ENCODE peak calls at places on chromosomes 16 and 17, in nine cellular contexts. C is stimulated activated CD8-positive, alpha-beta memory T cell treated with anti-CD3 and anti-CD28 coated beads, Interleukin-15, amount 100 ng/mL, for 24 hours; H is stimulated activated CD4-positive, alpha-beta T cell treated with anti-CD3 and anti-CD28 coated beads, Interleukin-12 subunit alpha, Interleukin-12 subunit beta, amount 100 ng/mL, for 48 hours; F is EL; B is anterior cingulate cortex; X is NCI-H1105 treated with DMSO at 0.1 percent for 48 hours; R is fibroblast of lung; D is ureter; Y is HTR-8/SVneo. I is an unnamed sample.

GRCh38 chr16:69131167-69131748 is 1.1 kb downstream of the CHTF8 start:
- DNase-seq in C (no peak), H (no peak), F (peak; percentile 38), B (no peak), X (peak; percentile 19), R (peak; percentile 40), D (no peak), Y (no peak), I (no peak)

GRCh38 chr16:1030381-1030901 is 42.1 kb upstream of the SSTR5 start:
- DNase-seq in C (no peak), H (no peak), F (no peak), B (no peak), X (no peak), R (no peak), D (no peak), Y (no peak), I (no peak)

GRCh38 chr17:2594657-2595085 is 1.2 kb downstream of the PAFAH1B1 start:
- DNase-seq in C (no peak), H (no peak), F (peak; percentile 9), B (no peak), X (no peak), R (no peak), D (no peak), Y (no peak), I (no peak)

GRCh38 chr17:16415031-16415924 is at the start of gene TRPV2:
- DNase-seq in C (no peak), H (no peak), F (no peak), B (no peak), X (no peak), R (no peak), D (no peak), Y (no peak), I (no peak)

GRCh38 chr17:75691371-75692290 is 24.5 kb downstream of the SAP30BP start:
- DNase-seq in C (no peak), H (no peak), F (peak; percentile 63), B (no peak), X (no peak), R (no peak), D (no peak), Y (no peak), I (no peak)

GRCh38 chr16:2206780-2207433 is 1.7 kb downstream of the MLST8 start:
- DNase-seq in C (no peak), H (no peak), F (no peak), B (no peak), X (no peak), R (no peak), D (no peak), Y (no peak), I (no peak)

GRCh38 chr17:62319846-62320245 is 60.5 kb upstream of the EFCAB3 start:
- DNase-seq in C (no peak), H (no peak), F (no peak), B (no peak), X (no peak), R (no peak), D (no peak), Y (no peak), I (no peak)

GRCh38 chr16:74725641-74726040 is 25.0 kb upstream of the MLKL start:
- DNase-seq in C (no peak), H (no peak), F (no peak), B (no peak), X (no peak), R (no peak), D (no peak), Y (no peak), I (no peak)

GRCh38 chr16:89038221-89038721 is 55.4 kb upstream of the ACSF3 start:
- DNase-seq in C (no peak), H (no peak), F (no peak), B (no peak), X (no peak), R (no peak), D (no peak), Y (no peak), I (no peak)

GRCh38 chr17:43900183-43900857 is 7.0 kb downstream of the MPP2 start:
- DNase-seq in C (peak; percentile 56), H (peak; percentile 79), F (peak; percentile 87), B (peak; percentile 76), X (peak; percentile 79), R (peak; percentile 68), D (peak; percentile 82), Y (peak; percentile 100), I (no peak)

GRCh38 chr16:75074920-75075687 is 41.5 kb downstream of the LDHD start:
- DNase-seq in C (peak; percentile 37), H (peak; percentile 55), F (no peak), B (no peak), X (no peak), R (no peak), D (no peak), Y (no peak), I (peak; percentile 90)

GRCh38 chr17:20157078-20157360 is 147.9 kb downstream of the SPECC1 start:
- DNase-seq in C (no peak), H (no peak), F (no peak), B (no peak), X (no peak), R (no peak), D (no peak), Y (no peak), I (no peak)

GRCh38 chr17:76968707-76969597 is 100.7 kb downstream of the MGAT5B start:
- DNase-seq in C (no peak), H (peak; percentile 29), F (no peak), B (no peak), X (peak; percentile 89), R (no peak), D (no peak), Y (no peak), I (no peak)

GRCh38 chr16:77435240-77435819 is 496 bp upstream of the ADAMTS18 start:
- DNase-seq in C (no peak), H (no peak), F (no peak), B (no peak), X (no peak), R (no peak), D (no peak), Y (no peak), I (no peak)

GRCh38 chr17:2266045-2266864 is 37.3 kb downstream of the SMG6 start:
- DNase-seq in C (peak; percentile 52), H (peak; percentile 77), F (no peak), B (no peak), X (no peak), R (no peak), D (peak; percentile 54), Y (no peak), I (peak; percentile 92)

GRCh38 chr17:16516594-16517018 is 24.6 kb upstream of the LRRC75A start:
- DNase-seq in C (no peak), H (no peak), F (peak; percentile 84), B (no peak), X (no peak), R (peak; percentile 53), D (no peak), Y (peak; percentile 95), I (no peak)

GRCh38 chr16:2194166-2194834 is 2.1 kb downstream of the CASKIN1 start:
- DNase-seq in C (no peak), H (no peak), F (peak; percentile 57), B (no peak), X (no peak), R (peak; percentile 42), D (no peak), Y (peak; percentile 45), I (no peak)

GRCh38 chr17:78934681-78935418 is 9.7 kb upstream of the TIMP2 start:
- DNase-seq in C (no peak), H (no peak), F (no peak), B (no peak), X (no peak), R (no peak), D (no peak), Y (no peak), I (no peak)

GRCh38 chr17:17783825-17784598 is 52.8 kb downstream of the SREBF1 start:
- DNase-seq in C (no peak), H (no peak), F (no peak), B (peak; percentile 53), X (peak; percentile 98), R (peak; percentile 64), D (no peak), Y (no peak), I (no peak)

GRCh38 chr16:89357055-89357454 is 133.3 kb downstream of the ANKRD11 start:
- DNase-seq in C (peak; percentile 24), H (peak; percentile 57), F (no peak), B (no peak), X (no peak), R (no peak), D (no peak), Y (no peak), I (no peak)

GRCh38 chr17:3904486-3904885 is 11.6 kb upstream of the CAMKK1 start:
- DNase-seq in C (no peak), H (no peak), F (no peak), B (no peak), X (no peak), R (no peak), D (no peak), Y (no peak), I (no peak)

GRCh38 chr17:77316191-77316641 is 175.4 kb downstream of the SEC14L1 start:
- DNase-seq in C (no peak), H (no peak), F (peak; percentile 51), B (no peak), X (no peak), R (peak; percentile 76), D (no peak), Y (no peak), I (no peak)

GRCh38 chr16:4409081-4409932 is 7.1 kb downstream of the CORO7 start:
- DNase-seq in C (no peak), H (no peak), F (peak; percentile 23), B (no peak), X (peak; percentile 14), R (no peak), D (no peak), Y (no peak), I (no peak)

I was measured in GM12864.